ENCODE peak calls at places on chromosomes 13 and 19, in six cellular contexts. Q, E, O, D, U and P are unnamed samples.
A peak's percentile ranks its signal among the peaks of the same experiment; 100 is the strongest.

GRCh38 chr19:45771331-45771933 is 2.4 kb upstream of the SIX5 start:
- DNase-seq in Q (no peak), E (no peak), O (no peak), D (peak; percentile 55), U (no peak), P (no peak)

GRCh38 chr13:75739244-75739868 is 103.2 kb downstream of the LMO7 start:
- DNase-seq in Q (peak; percentile 35), E (no peak), O (no peak), D (no peak), U (no peak), P (no peak)

GRCh38 chr13:94548382-94549240 is 47.3 kb downstream of the TGDS start:
- DNase-seq in Q (peak; percentile 29), E (peak; percentile 81), O (no peak), D (no peak), U (no peak), P (peak; percentile 61)

GRCh38 chr13:34634443-34634842 is 307.6 kb upstream of the NBEA start:
- DNase-seq in Q (no peak), E (no peak), O (no peak), D (no peak), U (no peak), P (no peak)

GRCh38 chr19:54114340-54114826 is 1.1 kb downstream of the TFPT start:
- DNase-seq in Q (peak; percentile 18), E (no peak), O (no peak), D (peak; percentile 49), U (no peak), P (no peak)

GRCh38 chr13:25988655-25989054 is 63.2 kb downstream of the SHISA2 start:
- DNase-seq in Q (no peak), E (no peak), O (no peak), D (no peak), U (no peak), P (no peak)

GRCh38 chr19:39407644-39408391 is 1.2 kb downstream of the ZFP36 start:
- DNase-seq in Q (no peak), E (no peak), O (no peak), D (peak; percentile 54), U (no peak), P (peak; percentile 57)

GRCh38 chr13:30362869-30363268 is 55.5 kb upstream of the KATNAL1 start:
- DNase-seq in Q (no peak), E (no peak), O (no peak), D (no peak), U (no peak), P (no peak)

GRCh38 chr19:7998081-7998480 is 7.4 kb downstream of the ELAVL1 start:
- DNase-seq in Q (peak; percentile 63), E (no peak), O (no peak), D (no peak), U (no peak), P (no peak)

GRCh38 chr19:49764341-49764740 is 1.2 kb upstream of the TSKS start:
- DNase-seq in Q (no peak), E (no peak), O (no peak), D (no peak), U (no peak), P (no peak)

GRCh38 chr13:110403721-110404120 is 96.6 kb downstream of the COL4A2 start:
- DNase-seq in Q (peak; percentile 67), E (no peak), O (no peak), D (no peak), U (no peak), P (peak; percentile 65)

GRCh38 chr19:16216744-16217670 is 19.3 kb downstream of the AP1M1 start:
- DNase-seq in Q (no peak), E (no peak), O (no peak), D (no peak), U (no peak), P (no peak)

GRCh38 chr13:37701972-37702371 is 103.4 kb upstream of the POSTN start:
- DNase-seq in Q (peak; percentile 99), E (no peak), O (no peak), D (no peak), U (peak; percentile 50), P (peak; percentile 96)

GRCh38 chr19:35141627-35142401 is 1.2 kb upstream of the FXYD7 start:
- DNase-seq in Q (no peak), E (no peak), O (no peak), D (peak; percentile 65), U (no peak), P (peak; percentile 26)

GRCh38 chr19:16025108-16026101 is 50.9 kb upstream of the TPM4 start:
- DNase-seq in Q (peak; percentile 70), E (peak; percentile 82), O (no peak), D (no peak), U (peak; percentile 54), P (peak; percentile 31)

GRCh38 chr13:94966380-94966779 is 254.0 kb upstream of the SOX21 start:
- DNase-seq in Q (no peak), E (no peak), O (no peak), D (no peak), U (no peak), P (no peak)

GRCh38 chr13:98820744-98821371 is 68.4 kb upstream of the SLC15A1 start:
- DNase-seq in Q (no peak), E (no peak), O (no peak), D (no peak), U (no peak), P (no peak)

GRCh38 chr13:111486331-111486730 is 165.9 kb downstream of the TEX29 start:
- DNase-seq in Q (no peak), E (no peak), O (no peak), D (no peak), U (no peak), P (no peak)

GRCh38 chr19:45790942-45791341 is 1.7 kb downstream of the DMWD start:
- DNase-seq in Q (no peak), E (no peak), O (no peak), D (no peak), U (no peak), P (no peak)

GRCh38 chr13:101127741-101128353 is 288.5 kb downstream of the NALCN start:
- DNase-seq in Q (peak; percentile 53), E (no peak), O (peak; percentile 61), D (no peak), U (peak; percentile 50), P (peak; percentile 57)

GRCh38 chr13:29081036-29081435 is 260.9 kb downstream of the MTUS2 start:
- DNase-seq in Q (no peak), E (no peak), O (no peak), D (no peak), U (no peak), P (peak; percentile 19)

GRCh38 chr13:66858163-66858562 is 372.0 kb downstream of the PCDH9 start:
- DNase-seq in Q (no peak), E (no peak), O (no peak), D (no peak), U (no peak), P (no peak)

GRCh38 chr13:32262165-32262564 is 53.0 kb downstream of the ZAR1L start:
- DNase-seq in Q (peak; percentile 39), E (no peak), O (no peak), D (no peak), U (no peak), P (peak; percentile 27)

GRCh38 chr19:41541990-41542584 is 33.9 kb upstream of the CEACAM21 start:
- DNase-seq in Q (peak; percentile 4), E (peak; percentile 55), O (peak; percentile 63), D (peak; percentile 87), U (peak; percentile 67), P (peak; percentile 13)

GRCh38 chr19:41166888-41167804 is 25.9 kb upstream of the CYP2S1 start:
- DNase-seq in Q (no peak), E (no peak), O (no peak), D (no peak), U (no peak), P (no peak)

GRCh38 chr13:100506154-100506553 is 82.4 kb downstream of the GGACT start:
- DNase-seq in Q (no peak), E (no peak), O (no peak), D (no peak), U (no peak), P (no peak)

GRCh38 chr19:18651300-18651699 is 14.5 kb downstream of the KLHL26 start:
- DNase-seq in Q (no peak), E (no peak), O (no peak), D (no peak), U (no peak), P (no peak)

GRCh38 chr19:44530777-44531176 is 1.3 kb upstream of the CEACAM20 start:
- DNase-seq in Q (no peak), E (no peak), O (no peak), D (no peak), U (no peak), P (no peak)

GRCh38 chr19:40576181-40576584 is 490 bp upstream of the SHKBP1 start:
- DNase-seq in Q (no peak), E (peak; percentile 60), O (no peak), D (peak; percentile 70), U (peak; percentile 74), P (no peak)

GRCh38 chr13:20350380-20350763 is 118.3 kb upstream of the GJB6 start:
- DNase-seq in Q (no peak), E (no peak), O (no peak), D (no peak), U (no peak), P (no peak)

GRCh38 chr19:30423481-30423880 is 51.3 kb downstream of the ZNF536 start:
- DNase-seq in Q (no peak), E (no peak), O (no peak), D (no peak), U (no peak), P (no peak)

GRCh38 chr19:1819976-1820255 is 7.8 kb upstream of the ATP8B3 start:
- DNase-seq in Q (no peak), E (no peak), O (no peak), D (no peak), U (no peak), P (no peak)

GRCh38 chr19:1969176-1970002 is 28.4 kb downstream of the CSNK1G2 start:
- DNase-seq in Q (no peak), E (no peak), O (no peak), D (no peak), U (no peak), P (no peak)

GRCh38 chr19:2970201-2970838 is 7.0 kb upstream of the TLE6 start:
- DNase-seq in Q (no peak), E (no peak), O (no peak), D (no peak), U (no peak), P (peak; percentile 53)
- H2BK15ac ChIP-seq in Q (no peak overlapping the region), E (no peak overlapping the region), O (no peak overlapping the region), D (no peak overlapping the region), U (no peak overlapping the region), P (peak overlapping the region; percentile 23)

GRCh38 chr13:106530209-106530906 is 5.1 kb downstream of the EFNB2 start:
- DNase-seq in Q (no peak), E (no peak), O (no peak), D (no peak), U (peak; percentile 67), P (no peak)
- H2BK15ac ChIP-seq in Q (no peak overlapping the region), E (no peak overlapping the region), O (no peak overlapping the region), D (no peak overlapping the region), U (no peak overlapping the region), P (no peak overlapping the region)

GRCh38 chr19:58475714-58476497 is at the start of gene ZNF446:
- DNase-seq in Q (peak; percentile 94), E (peak; percentile 97), O (peak; percentile 95), D (peak; percentile 93), U (peak; percentile 98), P (peak; percentile 98)
- H2BK15ac ChIP-seq in Q (peak within 1 kb of the TSS; percentile 67), E (no peak within 1 kb of the TSS), O (peak within 1 kb of the TSS; percentile 14), D (no peak within 1 kb of the TSS), U (no peak within 1 kb of the TSS), P (peak within 1 kb of the TSS; percentile 50)

DNA sequence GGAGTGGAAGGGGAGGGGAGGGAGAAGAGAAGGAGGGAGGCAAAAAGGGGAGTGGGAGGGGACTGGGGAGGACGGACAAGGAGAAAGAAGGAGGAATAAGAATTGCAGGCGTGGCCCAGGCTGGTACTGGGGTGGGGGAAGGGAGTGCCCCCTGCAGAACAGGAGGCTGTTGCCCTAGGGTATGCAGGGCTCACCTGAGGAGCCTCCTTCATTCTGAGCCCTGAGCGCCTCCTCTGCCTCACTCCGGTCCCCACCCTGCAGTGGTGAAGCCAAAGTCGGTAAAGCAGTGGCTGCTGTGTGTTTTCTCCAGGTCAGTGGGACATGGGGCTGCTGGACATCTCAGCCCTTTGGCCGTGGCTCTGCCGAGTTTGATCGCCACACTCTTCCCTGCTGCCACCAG is 9.1 kb upstream of the CDC16 start:
- DNase-seq in Q (no peak), E (no peak), O (no peak), D (no peak), U (no peak), P (no peak)
- H2BK15ac ChIP-seq in Q (peak overlapping the region; percentile 32), E (no peak overlapping the region), O (no peak overlapping the region), D (peak overlapping the region; percentile 40), U (no peak overlapping the region), P (no peak overlapping the region)